ENCODE peak calls at places on chromosomes 6 and 20, in eight cellular contexts. V is Right ventricle myocardium superior; K is GDM1; R is foreskin melanocyte; D is ovary; X is activated naive CD4-positive, alpha-beta T cell treated with anti-CD3 and anti-CD28 coated beads, Interleukin-2, amount 10 ng/mL, durations not matched to agents 7 days and 5 days; G is endothelial cell of umbilical vein; Y is WERI-Rb-1. Q is an unnamed sample.

GRCh38 chr6:111861321-111861938 is 11.8 kb downstream of the FYN start:
- DNase-seq in G (no peak), V (no peak), D (no peak), R (no peak), K (no peak), Y (no peak), X (no peak), Q (no peak)

GRCh38 chr6:113209315-113209714 is 647.8 kb upstream of the MARCKS start:
- DNase-seq in X (no peak), Y (no peak), G (no peak), V (no peak), R (no peak), K (no peak), D (no peak), Q (no peak)

GRCh38 chr20:52921300-52921699 is 50.9 kb upstream of the TSHZ2 start:
- DNase-seq in G (no peak), K (no peak), X (no peak), R (no peak), Y (no peak), D (no peak), V (no peak), Q (peak; percentile 40)

GRCh38 chr6:89385156-89385667 is 26.9 kb downstream of the RRAGD start:
- DNase-seq in V (no peak), K (no peak), G (peak; percentile 18), X (no peak), Y (peak; percentile 72), R (peak; percentile 35), D (no peak), Q (peak; percentile 92)

GRCh38 chr6:41664271-41664670 is 26.0 kb downstream of the MDFI start:
- DNase-seq in R (no peak), D (no peak), V (peak; percentile 6), X (no peak), Y (no peak), G (no peak), K (no peak), Q (no peak)

GRCh38 chr6:143167224-143167623 is 106.5 kb downstream of the AIG1 start:
- DNase-seq in R (no peak), K (no peak), X (no peak), D (no peak), Y (no peak), G (no peak), V (no peak), Q (peak; percentile 48)

GRCh38 chr6:42193491-42193894 is 1.3 kb downstream of the GUCA1B start:
- DNase-seq in K (no peak), R (no peak), X (no peak), Y (peak; percentile 50), V (no peak), D (no peak), G (no peak), Q (peak; percentile 49)

GRCh38 chr6:46419576-46420002 is 71.7 kb downstream of the RCAN2 start:
- DNase-seq in G (peak; percentile 63), X (peak; percentile 36), Y (peak; percentile 68), R (peak; percentile 53), K (peak; percentile 5), D (peak; percentile 50), V (no peak), Q (peak; percentile 69)

GRCh38 chr20:34708621-34709043 is 4.5 kb downstream of the TP53INP2 start:
- DNase-seq in K (peak; percentile 37), R (peak; percentile 21), G (peak; percentile 66), V (peak; percentile 72), Y (peak; percentile 73), D (peak; percentile 56), X (peak; percentile 73), Q (peak; percentile 11)

GRCh38 chr6:138538390-138539031 is 39.2 kb upstream of the NHSL1 start:
- DNase-seq in X (no peak), R (no peak), G (no peak), V (peak; percentile 72), D (no peak), Y (no peak), K (no peak), Q (no peak)

GRCh38 chr6:33984466-33985332 is 161.2 kb downstream of the GRM4 start:
- DNase-seq in D (no peak), G (no peak), Y (peak; percentile 31), K (no peak), V (no peak), X (no peak), R (no peak), Q (no peak)

GRCh38 chr6:45513331-45513730 is 135.6 kb upstream of the SUPT3H start:
- DNase-seq in D (no peak), R (no peak), V (no peak), Y (no peak), G (no peak), X (no peak), K (no peak), Q (no peak)

GRCh38 chr20:44646641-44647274 is 4.7 kb downstream of the ADA start:
- DNase-seq in G (peak; percentile 68), K (peak; percentile 22), D (no peak), X (no peak), R (no peak), V (peak; percentile 27), Y (no peak), Q (peak; percentile 42)

GRCh38 chr20:45611054-45611453 is 18.5 kb upstream of the WFDC10A start:
- DNase-seq in V (no peak), D (no peak), R (peak; percentile 71), G (no peak), K (no peak), Y (no peak), X (no peak), Q (peak; percentile 51)

GRCh38 chr6:89483111-89483720 is 50.3 kb downstream of the ANKRD6 start:
- DNase-seq in D (peak; percentile 36), Y (peak; percentile 40), X (no peak), G (no peak), R (no peak), V (peak; percentile 55), K (no peak), Q (no peak)

GRCh38 chr6:41289815-41290214 is 3.3 kb upstream of the TREM1 start:
- DNase-seq in R (no peak), G (no peak), D (no peak), K (no peak), X (no peak), Y (no peak), V (no peak), Q (no peak)

GRCh38 chr20:20894753-20895152 is 182.3 kb upstream of the RALGAPA2 start:
- DNase-seq in V (no peak), K (no peak), G (no peak), D (no peak), X (no peak), R (no peak), Y (no peak), Q (no peak)

GRCh38 chr20:16485406-16485805 is 87.8 kb downstream of the KIF16B start:
- DNase-seq in Y (no peak), K (no peak), D (no peak), X (no peak), G (no peak), R (no peak), V (no peak), Q (no peak)

GRCh38 chr6:150293423-150294280 is 75.2 kb upstream of the IYD start:
- DNase-seq in V (no peak), G (peak; percentile 49), D (no peak), R (peak; percentile 80), Y (no peak), X (no peak), K (no peak), Q (peak; percentile 84)

GRCh38 chr20:8646026-8646425 is 422.9 kb upstream of the PLCB4 start:
- DNase-seq in X (no peak), V (no peak), Y (no peak), K (no peak), D (no peak), R (no peak), G (peak; percentile 91), Q (no peak)

GRCh38 chr6:90468080-90468479 is 118.8 kb downstream of the MAP3K7 start:
- DNase-seq in K (no peak), D (no peak), G (no peak), Y (no peak), R (no peak), V (no peak), X (no peak), Q (peak; percentile 81)

GRCh38 chr6:12286381-12287132 is 3.6 kb upstream of the EDN1 start:
- DNase-seq in G (no peak), D (no peak), R (no peak), V (no peak), Y (no peak), X (no peak), K (no peak), Q (peak; percentile 67)

GRCh38 chr20:6123650-6124014 is 802 bp upstream of the FERMT1 start:
- DNase-seq in V (no peak), G (no peak), Y (no peak), X (no peak), R (no peak), D (no peak), K (no peak), Q (no peak)

GRCh38 chr20:58839474-58839874 is 11.2 kb downstream of the GNAS-AS1 start:
- DNase-seq in K (peak; percentile 23), X (peak; percentile 64), D (no peak), Y (peak; percentile 62), R (no peak), G (peak; percentile 21), V (peak; percentile 64), Q (no peak)

GRCh38 chr6:10449751-10450150 is 34.9 kb upstream of the TFAP2A start:
- DNase-seq in V (no peak), X (no peak), K (no peak), R (no peak), D (no peak), G (no peak), Y (no peak), Q (no peak)